ENCODE peak calls at places on chromosomes 7 and 10, in six cellular contexts. Y is AG04449, K is left ventricle myocardium inferior, D is tibial nerve, N is body of pancreas, Z is fibroblast of the aortic adventitia. X is an unnamed sample.

GRCh38 chr10:118672766-118673715 is 77.6 kb upstream of the PRLHR start:
- DNase-seq in Y (no peak), K (no peak), D (no peak), N (no peak), Z (no peak), X (no peak)

GRCh38 chr10:1724921-1725320 is 12.4 kb downstream of the ADARB2 start:
- DNase-seq in Y (no peak), K (no peak), D (no peak), N (no peak), Z (no peak), X (no peak)

GRCh38 chr10:118139321-118139720 is 92.6 kb upstream of the RAB11FIP2 start:
- DNase-seq in Y (peak; percentile 2), K (no peak), D (no peak), N (no peak), Z (no peak), X (no peak)

GRCh38 chr10:33249137-33249536 is 85.3 kb downstream of the NRP1 start:
- DNase-seq in Y (no peak), K (no peak), D (no peak), N (no peak), Z (no peak), X (no peak)

GRCh38 chr10:17580853-17581252 is 36.3 kb downstream of the HACD1 start:
- DNase-seq in Y (no peak), K (no peak), D (no peak), N (no peak), Z (no peak), X (no peak)

GRCh38 chr7:9083837-9084236 is 650.4 kb downstream of the NXPH1 start:
- DNase-seq in Y (no peak), K (no peak), D (no peak), N (no peak), Z (no peak), X (no peak)

GRCh38 chr7:88337556-88337955 is 30.9 kb upstream of the STEAP4 start:
- DNase-seq in Y (no peak), K (no peak), D (no peak), N (no peak), Z (peak; percentile 47), X (peak; percentile 67)

GRCh38 chr10:53022663-53023088 is 250.1 kb upstream of the MBL2 start:
- DNase-seq in Y (no peak), K (no peak), D (no peak), N (no peak), Z (no peak), X (no peak)

GRCh38 chr7:8190121-8190895 is 71.7 kb downstream of the ICA1 start:
- DNase-seq in Y (no peak), K (no peak), D (peak; percentile 81), N (peak; percentile 38), Z (peak; percentile 76), X (peak; percentile 67)

GRCh38 chr7:23003505-23004246 is 10.3 kb downstream of the HYCC1 start:
- DNase-seq in Y (no peak), K (no peak), D (no peak), N (no peak), Z (peak; percentile 41), X (no peak)

GRCh38 chr10:117716896-117717295 is 174.3 kb downstream of the EMX2 start:
- DNase-seq in Y (no peak), K (no peak), D (no peak), N (no peak), Z (no peak), X (no peak)

GRCh38 chr7:157977306-157977705 is 610.3 kb downstream of the PTPRN2 start:
- DNase-seq in Y (no peak), K (no peak), D (no peak), N (no peak), Z (no peak), X (no peak)

GRCh38 chr10:129502448-129502847 is 35.4 kb downstream of the MGMT start:
- DNase-seq in Y (no peak), K (no peak), D (no peak), N (no peak), Z (no peak), X (no peak)

GRCh38 chr10:12512292-12513002 is 163.1 kb downstream of the CAMK1D start:
- DNase-seq in Y (no peak), K (no peak), D (no peak), N (no peak), Z (no peak), X (no peak)

GRCh38 chr10:74234569-74234968 is 83.5 kb downstream of the ADK start:
- DNase-seq in Y (no peak), K (no peak), D (no peak), N (no peak), Z (peak; percentile 46), X (peak; percentile 44)

GRCh38 chr7:103914147-103914899 is 75.1 kb downstream of the RELN start:
- DNase-seq in Y (no peak), K (no peak), D (no peak), N (no peak), Z (no peak), X (peak; percentile 26)

GRCh38 chr7:132580277-132580676 is 4.0 kb upstream of the PLXNA4 start:
- DNase-seq in Y (no peak), K (no peak), D (no peak), N (no peak), Z (no peak), X (no peak)

GRCh38 chr10:6074489-6075301 is 12.5 kb upstream of the IL2RA start:
- DNase-seq in Y (no peak), K (no peak), D (no peak), N (no peak), Z (peak; percentile 82), X (peak; percentile 5)

GRCh38 chr10:110522365-110522988 is 24.8 kb downstream of the DUSP5 start:
- DNase-seq in Y (no peak), K (no peak), D (no peak), N (no peak), Z (peak; percentile 37), X (peak; percentile 60)

GRCh38 chr7:118627467-118627866 is 403.0 kb downstream of the ANKRD7 start:
- DNase-seq in Y (no peak), K (no peak), D (no peak), N (no peak), Z (no peak), X (no peak)

GRCh38 chr10:48572414-48572813 is 32.5 kb downstream of the ARHGAP22 start:
- DNase-seq in Y (no peak), K (no peak), D (no peak), N (no peak), Z (peak; percentile 57), X (no peak)

GRCh38 chr7:32583791-32584190 is 88.5 kb downstream of the AVL9 start:
- DNase-seq in Y (peak; percentile 78), K (no peak), D (no peak), N (no peak), Z (no peak), X (peak; percentile 84)

GRCh38 chr7:136877990-136878389 is 9.5 kb downstream of the CHRM2 start:
- DNase-seq in Y (no peak), K (no peak), D (no peak), N (no peak), Z (no peak), X (peak; percentile 1)

GRCh38 chr7:95527033-95527775 is 41.5 kb downstream of the ASB4 start:
- DNase-seq in Y (no peak), K (no peak), D (peak; percentile 55), N (peak; percentile 65), Z (peak; percentile 63), X (peak; percentile 54)

GRCh38 chr7:50730459-50731400 is 52.0 kb downstream of the GRB10 start:
- DNase-seq in Y (no peak), K (no peak), D (no peak), N (no peak), Z (no peak), X (no peak)

DNA sequence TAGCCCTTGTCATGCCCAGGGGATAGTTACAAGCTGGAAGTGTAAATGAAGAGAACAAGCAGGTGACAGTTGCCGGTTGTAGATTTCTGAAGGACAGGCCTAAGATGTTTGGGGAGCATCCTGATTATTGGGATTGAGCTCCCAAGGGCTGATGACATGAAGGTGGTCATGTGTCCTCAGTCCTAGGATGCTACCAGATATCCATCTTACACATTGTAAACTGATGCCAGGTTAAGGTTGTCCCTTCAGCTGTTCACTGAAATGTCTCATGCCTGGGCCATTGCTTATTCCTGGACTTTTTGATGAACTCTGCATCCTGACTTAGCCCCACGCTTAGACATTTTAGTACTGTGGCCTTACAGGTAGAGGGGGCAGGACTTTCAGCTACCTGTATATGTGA is 1.3 kb downstream of the ZMIZ2 start:
- DNase-seq in Y (no peak), K (no peak), D (no peak), N (no peak), Z (no peak), X (no peak)
- H3K4me3 ChIP-seq in Y (peak overlapping the region; percentile 82), K (peak overlapping the region; percentile 95), D (peak overlapping the region; percentile 89), N (no peak overlapping the region), Z (peak overlapping the region; percentile 86), X (peak overlapping the region; percentile 79)

DNA sequence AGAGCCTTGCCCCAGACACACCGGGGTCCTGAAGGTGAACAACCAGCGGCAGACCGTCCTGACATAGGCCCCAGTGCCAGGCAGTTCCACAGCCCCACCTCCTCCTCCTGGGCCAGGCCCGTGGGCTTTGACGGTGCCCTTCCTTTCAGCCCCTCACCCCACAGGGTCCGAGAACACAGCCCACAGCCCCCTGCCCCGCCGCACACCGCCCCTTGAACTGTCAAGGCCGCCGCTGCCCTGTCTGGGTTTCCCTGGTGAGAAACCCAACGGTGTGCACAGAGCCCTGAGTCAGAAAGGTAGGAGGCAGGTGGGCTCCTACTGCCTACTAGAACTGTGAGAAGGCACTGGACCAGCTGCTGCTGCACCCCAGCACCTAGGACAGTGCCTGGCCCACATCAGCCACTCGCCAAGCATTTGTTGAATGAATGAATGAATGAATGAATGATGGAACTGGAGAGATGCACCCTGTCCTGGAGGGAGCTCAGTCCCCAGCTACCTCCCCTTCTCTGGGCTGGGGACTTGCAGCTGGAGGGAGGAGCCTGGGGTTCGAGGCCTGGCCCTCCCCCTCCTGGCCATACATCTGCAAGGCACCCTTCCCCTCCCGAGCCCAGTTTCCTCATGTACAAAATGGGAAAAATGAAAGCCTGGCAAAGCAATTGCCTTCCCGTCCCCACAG is 117.9 kb downstream of the SLIT1 start:
- DNase-seq in Y (no peak), K (no peak), D (no peak), N (no peak), Z (no peak), X (no peak)
- TF ChIP-seq CTCF in Y (no peak), K (no peak), D (no peak), N (no peak), Z (no peak), X (no peak)

DNA sequence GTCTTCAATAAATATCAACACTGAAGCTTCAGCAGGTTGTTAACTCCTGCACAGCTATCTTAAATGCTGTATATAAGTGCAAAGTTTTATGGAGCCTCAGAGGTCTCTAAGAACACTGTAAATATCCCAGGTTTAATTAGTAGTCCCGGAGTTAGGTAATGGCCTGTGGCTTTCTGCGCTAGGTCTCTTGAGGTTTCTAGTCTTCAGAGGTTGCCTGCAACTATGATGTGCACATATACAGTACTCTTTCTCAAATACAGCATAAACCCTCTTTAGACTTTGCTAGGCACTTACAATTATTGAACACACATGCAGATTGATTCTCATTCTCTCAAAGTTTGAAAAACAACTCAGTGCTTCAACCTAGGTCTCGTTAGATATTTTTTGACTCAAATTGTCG is 2.3 kb downstream of the KLLN start:
- DNase-seq in Y (no peak), K (no peak), D (no peak), N (no peak), Z (no peak), X (no peak)
- H3K4me3 ChIP-seq in Y (no peak overlapping the region), K (peak overlapping the region; percentile 86), D (peak overlapping the region; percentile 62), N (no peak overlapping the region), Z (no peak overlapping the region), X (no peak overlapping the region)

DNA sequence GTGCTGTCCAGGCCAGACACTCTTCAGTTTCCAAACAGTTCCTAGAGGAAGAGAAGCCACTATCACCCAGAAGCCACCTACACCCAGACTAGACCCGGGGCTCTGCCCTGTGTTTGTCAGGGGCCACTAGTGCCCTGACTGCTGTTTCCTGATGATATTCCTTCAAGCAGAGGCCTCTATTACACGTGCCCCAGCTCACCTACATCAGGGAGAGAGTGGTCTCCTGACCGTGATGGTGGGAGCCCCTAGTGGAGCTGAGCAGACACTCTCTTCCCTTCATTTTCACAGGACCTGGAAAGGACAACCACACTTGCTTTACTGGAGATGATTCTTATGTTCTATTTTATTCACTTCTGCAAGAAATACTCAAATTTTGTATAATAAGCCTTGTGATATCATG is 9.2 kb downstream of the ZNF394 start:
- DNase-seq in Y (no peak), K (no peak), D (no peak), N (no peak), Z (no peak), X (no peak)
- TF ChIP-seq CTCF in Y (no peak), K (no peak), D (no peak), N (no peak), Z (no peak), X (no peak)